ENCODE peak calls at places on chromosomes 1 and 21, in four cellular contexts. S, N, Y and M are unnamed samples.

GRCh38 chr1:53309802-53310201 is 18.1 kb downstream of the LRP8 start:
- DNase-seq in S (no peak), N (no peak), Y (no peak), M (no peak)

GRCh38 chr1:178310685-178311105 is 186.1 kb downstream of the CLEC20A start:
- DNase-seq in S (no peak), N (peak), Y (peak), M (peak)

GRCh38 chr1:36528361-36529349 is 45.9 kb upstream of the CSF3R start:
- DNase-seq in S (no peak), N (no peak), Y (no peak), M (no peak)

GRCh38 chr1:77888071-77888428 is 374 bp upstream of the NEXN start:
- DNase-seq in S (no peak), N (no peak), Y (peak), M (no peak)

GRCh38 chr1:31116022-31116421 is 50.5 kb upstream of the PUM1 start:
- DNase-seq in S (no peak), N (no peak), Y (no peak), M (no peak)

GRCh38 chr1:209791920-209792319 is 7.6 kb upstream of the C1orf74 start:
- DNase-seq in S (no peak), N (no peak), Y (no peak), M (no peak)

GRCh38 chr1:219931033-219931432 is 2.7 kb upstream of the SLC30A10 start:
- DNase-seq in S (no peak), N (no peak), Y (no peak), M (peak)

GRCh38 chr1:22625262-22625925 is 11.0 kb upstream of the C1QA start:
- DNase-seq in S (no peak), N (no peak), Y (no peak), M (no peak)

GRCh38 chr1:163540727-163541126 is 219.0 kb downstream of the NUF2 start:
- DNase-seq in S (no peak), N (no peak), Y (no peak), M (no peak)

GRCh38 chr1:233710031-233710430 is 96.1 kb downstream of the KCNK1 start:
- DNase-seq in S (no peak), N (no peak), Y (no peak), M (no peak)

GRCh38 chr1:84208935-84209334 is 64.9 kb downstream of the PRKACB start:
- DNase-seq in S (no peak), N (no peak), Y (no peak), M (no peak)

GRCh38 chr1:22529901-22530621 is 33.2 kb upstream of the EPHA8 start:
- DNase-seq in S (no peak), N (no peak), Y (no peak), M (no peak)

GRCh38 chr1:164914208-164914607 is 355.2 kb downstream of the PBX1 start:
- DNase-seq in S (no peak), N (no peak), Y (no peak), M (no peak)

GRCh38 chr1:7630378-7630777 is 140.7 kb upstream of the VAMP3 start:
- DNase-seq in S (no peak), N (no peak), Y (no peak), M (peak)

GRCh38 chr1:229879746-229880145 is 187.3 kb upstream of the GALNT2 start:
- DNase-seq in S (no peak), N (no peak), Y (no peak), M (no peak)

GRCh38 chr1:84505167-84506001 is 802 bp upstream of the SPATA1 start:
- DNase-seq in S (no peak), N (no peak), Y (peak), M (peak)

GRCh38 chr1:27624467-27625233 is 10.3 kb downstream of the FGR start:
- DNase-seq in S (no peak), N (peak), Y (no peak), M (no peak)

GRCh38 chr1:231387770-231388669 is 34.1 kb downstream of the EGLN1 start:
- DNase-seq in S (no peak), N (no peak), Y (no peak), M (no peak)

GRCh38 chr1:225651872-225652725 is 824 bp downstream of the ENAH start:
- DNase-seq in S (no peak), N (no peak), Y (peak), M (peak)

GRCh38 chr1:41537257-41537656 is 52.8 kb upstream of the EDN2 start:
- DNase-seq in S (no peak), N (no peak), Y (no peak), M (no peak)

GRCh38 chr1:50023292-50024159 is at the start of gene AGBL4:
- DNase-seq in S (no peak), N (no peak), Y (no peak), M (peak)

GRCh38 chr1:182197555-182197954 is 136.0 kb upstream of the ZNF648 start:
- DNase-seq in S (no peak), N (no peak), Y (no peak), M (no peak)

GRCh38 chr1:155834296-155834926 is 22.6 kb downstream of the GON4L start:
- DNase-seq in S (no peak), N (no peak), Y (no peak), M (peak)

GRCh38 chr1:86733340-86733739 is 29.0 kb downstream of the SH3GLB1 start:
- DNase-seq in S (no peak), N (no peak), Y (no peak), M (no peak)

GRCh38 chr1:167175901-167176300 is 44.8 kb upstream of the POU2F1 start:
- DNase-seq in S (no peak), N (no peak), Y (no peak), M (no peak)

GRCh38 chr1:193700710-193701355 is 514.4 kb upstream of the B3GALT2 start:
- DNase-seq in S (no peak), N (no peak), Y (no peak), M (no peak)

GRCh38 chr1:228036701-228037231 is 30.0 kb downstream of the WNT3A start:
- DNase-seq in S (no peak), N (no peak), Y (no peak), M (no peak)

GRCh38 chr1:193951989-193952388 is 765.6 kb upstream of the B3GALT2 start:
- DNase-seq in S (no peak), N (no peak), Y (no peak), M (no peak)

GRCh38 chr1:41540886-41541591 is 56.6 kb upstream of the EDN2 start:
- DNase-seq in S (no peak), N (no peak), Y (no peak), M (no peak)

GRCh38 chr1:54973205-54973921 is 7.1 kb upstream of the TMEM61 start:
- DNase-seq in S (no peak), N (no peak), Y (peak), M (peak)

GRCh38 chr1:108747898-108748297 is 1.4 kb downstream of the STXBP3 start:
- DNase-seq in S (no peak), N (no peak), Y (no peak), M (no peak)

GRCh38 chr21:40146201-40146890 is 279.1 kb downstream of the PCP4 start:
- DNase-seq in S (no peak), N (no peak), Y (no peak), M (no peak)

GRCh38 chr1:208437416-208437815 is 193.2 kb upstream of the PLXNA2 start:
- DNase-seq in S (no peak), N (no peak), Y (no peak), M (no peak)

GRCh38 chr1:235250430-235250829 is 77.5 kb downstream of the ARID4B start:
- DNase-seq in S (no peak), N (no peak), Y (no peak), M (no peak)

GRCh38 chr1:235244969-235245592 is 82.9 kb downstream of the ARID4B start:
- DNase-seq in S (no peak), N (no peak), Y (no peak), M (no peak)

GRCh38 chr1:235246022-235246948 is 81.7 kb downstream of the ARID4B start:
- DNase-seq in S (no peak), N (no peak), Y (no peak), M (no peak)
- TF ChIP-seq TCF12 in S (no peak), N (no peak), Y (no peak), M (no peak)

DNA sequence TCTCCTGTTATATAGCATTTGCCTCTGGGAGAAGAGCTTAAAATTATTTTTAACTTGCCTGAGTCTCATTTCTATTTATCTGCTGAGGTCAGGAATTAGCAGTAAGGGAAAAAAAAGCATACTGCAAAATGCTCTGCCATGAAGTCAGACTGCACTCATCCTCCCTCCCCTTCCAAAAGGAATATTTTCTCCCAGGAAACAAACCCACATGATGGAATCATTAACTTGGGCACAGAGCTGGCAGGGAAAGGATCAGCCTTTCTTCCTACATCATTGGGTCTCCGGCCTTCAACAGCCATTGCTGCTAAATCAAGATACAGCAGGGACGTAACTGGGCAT is 286.9 kb downstream of the HLX start:
- DNase-seq in S (no peak), N (no peak), Y (no peak), M (peak)
- TF ChIP-seq TCF12 in S (no peak), N (no peak), Y (no peak), M (no peak)

GRCh38 chr1:238628130-238628529 is 737.4 kb upstream of the ZP4 start:
- DNase-seq in S (no peak), N (no peak), Y (no peak), M (no peak)
- TF ChIP-seq TCF12 in S (no peak), N (no peak), Y (no peak), M (no peak)

GRCh38 chr1:114758251-114758832 is 558 bp upstream of the CSDE1 start:
- DNase-seq in S (no peak), N (no peak), Y (peak), M (peak)
- TF ChIP-seq TCF12 in S (no peak), N (no peak), Y (no peak), M (no peak)

GRCh38 chr1:10400013-10400412 is 1.1 kb downstream of the PGD start:
- DNase-seq in S (no peak), N (no peak), Y (no peak), M (no peak)

GRCh38 chr1:10398734-10399486 is at the start of gene PGD:
- DNase-seq in S (peak), N (peak), Y (peak), M (peak)

GRCh38 chr1:10401281-10401680 is 2.4 kb downstream of the PGD start:
- DNase-seq in S (no peak), N (no peak), Y (peak), M (no peak)

GRCh38 chr1:10399487-10399917 is 638 bp downstream of the PGD start:
- DNase-seq in S (no peak), N (no peak), Y (peak), M (no peak)

DNA sequence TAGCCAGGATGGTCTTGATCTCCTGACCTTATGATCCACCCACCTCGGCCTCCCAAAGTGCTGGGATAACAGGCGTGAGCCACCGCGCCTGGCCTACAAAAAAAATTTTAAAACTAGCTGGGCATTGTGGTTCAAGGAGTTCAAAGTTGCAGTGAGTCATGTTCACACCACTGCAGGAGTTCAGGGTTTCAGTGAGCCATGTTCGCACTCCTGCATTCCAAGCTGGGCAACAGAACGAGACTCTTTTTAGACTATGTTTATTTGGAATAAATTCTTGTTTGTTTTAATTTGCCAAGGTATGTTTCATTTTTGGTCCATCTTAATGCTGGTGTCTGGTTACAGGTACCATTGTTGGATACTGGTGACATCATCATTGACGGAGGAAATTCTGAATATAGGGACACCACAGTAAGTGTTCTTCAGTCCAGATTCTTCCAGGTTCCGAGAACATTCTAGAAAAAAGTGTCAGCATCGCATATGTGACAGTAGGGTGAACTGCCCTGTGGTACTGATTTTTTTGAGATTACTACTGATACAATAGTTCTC is 3.9 kb downstream of the PGD start:
- DNase-seq in S (no peak), N (no peak), Y (no peak), M (no peak)
- TF ChIP-seq TCF12 in S (no peak), N (no peak), Y (no peak), M (no peak)

GRCh38 chr21:26528882-26529281 is 44.2 kb downstream of the CYYR1 start:
- DNase-seq in S (no peak), N (no peak), Y (no peak), M (no peak)
- TF ChIP-seq TCF12 in S (no peak), N (no peak), Y (no peak), M (no peak)